ENCODE peak calls at places on chromosomes 13 and 19, in five cellular contexts. X is adrenal gland; L is body of pancreas; C is effector CD4-positive, alpha-beta T cell; M is activated CD4-positive, alpha-beta T cell treated with anti-CD3 and anti-CD28 coated beads, Interleukin-2, amount 50 U/mL, for 24 hours. P is an unnamed sample.

GRCh38 chr19:11421607-11422098 is 2.5 kb upstream of the RGL3 start:
- DNase-seq in M (no peak), C (no peak), X (peak), L (peak), P (peak)

GRCh38 chr19:6828698-6829633 is 56.5 kb downstream of the VAV1 start:
- DNase-seq in L (no peak), X (no peak), M (no peak), C (no peak), P (no peak)

GRCh38 chr19:1076951-1077350 is 10.0 kb downstream of the ARHGAP45 start:
- DNase-seq in X (peak), C (peak), M (peak), L (peak), P (peak)

GRCh38 chr13:42401376-42401775 is 129.4 kb downstream of the AKAP11 start:
- DNase-seq in X (no peak), L (no peak), C (no peak), M (no peak), P (no peak)

GRCh38 chr19:1466018-1466460 is 13.0 kb downstream of the C19orf25 start:
- DNase-seq in C (no peak), X (peak), M (no peak), L (no peak), P (no peak)

GRCh38 chr19:18551631-18552030 is 6.0 kb upstream of the KXD1 start:
- DNase-seq in L (no peak), C (no peak), X (no peak), M (no peak), P (no peak)

GRCh38 chr13:20814224-20814910 is 40.6 kb upstream of the EEF1AKMT1 start:
- DNase-seq in M (no peak), L (peak), X (peak), C (no peak), P (peak)

GRCh38 chr13:21957833-21958232 is 287.0 kb downstream of the FGF9 start:
- DNase-seq in M (no peak), L (no peak), C (no peak), X (no peak), P (no peak)

GRCh38 chr13:59398127-59398526 is 765.6 kb downstream of the DIAPH3 start:
- DNase-seq in X (no peak), C (no peak), L (no peak), M (no peak), P (no peak)

GRCh38 chr19:10334340-10335148 is 1.2 kb upstream of the RAVER1 start:
- DNase-seq in L (peak), C (no peak), X (peak), M (no peak), P (peak)

GRCh38 chr13:73215807-73216206 is 157.0 kb downstream of the KLF5 start:
- DNase-seq in L (no peak), M (no peak), X (no peak), C (no peak), P (no peak)

GRCh38 chr19:32627714-32628253 is 46.8 kb downstream of the PDCD5 start:
- DNase-seq in X (no peak), L (no peak), M (no peak), C (no peak), P (no peak)

GRCh38 chr13:32142956-32143375 is 111.4 kb downstream of the FRY start:
- DNase-seq in C (no peak), M (no peak), L (no peak), X (peak), P (no peak)

GRCh38 chr13:37539176-37539575 is 59.4 kb downstream of the POSTN start:
- DNase-seq in M (no peak), L (no peak), C (no peak), X (no peak), P (no peak)

GRCh38 chr19:13986348-13986904 is 19.7 kb downstream of the RFX1 start:
- DNase-seq in C (peak), M (peak), X (peak), L (peak), P (peak)

GRCh38 chr19:5479958-5480357 is 24.7 kb downstream of the ZNRF4 start:
- DNase-seq in M (no peak), X (no peak), L (peak), C (no peak), P (no peak)

GRCh38 chr19:32868206-32868950 is 1.2 kb downstream of the SLC7A9 start:
- DNase-seq in C (no peak), M (no peak), L (no peak), X (no peak), P (no peak)

GRCh38 chr13:22883262-22883840 is 297.4 kb upstream of the SGCG start:
- DNase-seq in M (no peak), L (no peak), C (no peak), X (no peak), P (no peak)

GRCh38 chr13:29847501-29847983 is 2.9 kb downstream of the UBL3 start:
- DNase-seq in C (no peak), M (no peak), X (peak), L (peak), P (no peak)

GRCh38 chr19:1066748-1067340 is at the start of gene ARHGAP45:
- DNase-seq in M (peak), L (no peak), X (no peak), C (peak), P (no peak)

GRCh38 chr19:33464733-33465115 is 56.9 kb downstream of the PEPD start:
- DNase-seq in X (peak), C (no peak), M (no peak), L (no peak), P (no peak)

GRCh38 chr13:99356216-99357089 is 49.3 kb upstream of the GPR183 start:
- DNase-seq in L (no peak), M (no peak), C (peak), X (peak), P (no peak)

P was measured in lung.